ENCODE peak calls at places on chromosomes 11 and 22, in four cellular contexts. R, X, G and U are unnamed samples.

GRCh38 chr22:50315289-50316113 is 8.1 kb upstream of the PLXNB2 start:
- DNase-seq in R (no peak), X (no peak), G (no peak), U (no peak)

GRCh38 chr11:117438371-117439000 is 110.8 kb downstream of the CEP164 start:
- DNase-seq in R (peak; percentile 30), X (peak; percentile 26), G (no peak), U (peak; percentile 57)

GRCh38 chr11:8030526-8031247 is 43.5 kb downstream of the EIF3F start:
- DNase-seq in R (no peak), X (no peak), G (no peak), U (no peak)

GRCh38 chr11:126415128-126415527 is 59.6 kb downstream of the ST3GAL4 start:
- DNase-seq in R (peak; percentile 65), X (peak; percentile 69), G (peak; percentile 98), U (no peak)

GRCh38 chr22:26585104-26585790 is 4.7 kb downstream of the TPST2 start:
- DNase-seq in R (peak; percentile 62), X (peak; percentile 79), G (peak; percentile 60), U (peak; percentile 56)

GRCh38 chr11:34030386-34030785 is 21.1 kb upstream of the CAPRIN1 start:
- DNase-seq in R (no peak), X (no peak), G (no peak), U (peak; percentile 90)

GRCh38 chr11:60908803-60909202 is 2.4 kb upstream of the PRPF19 start:
- DNase-seq in R (no peak), X (no peak), G (no peak), U (no peak)

GRCh38 chr22:38879102-38879729 is 7.2 kb upstream of the CBX6 start:
- DNase-seq in R (no peak), X (no peak), G (no peak), U (no peak)

GRCh38 chr11:122836916-122837315 is 1.4 kb upstream of the CRTAM start:
- DNase-seq in R (no peak), X (no peak), G (no peak), U (no peak)

GRCh38 chr22:37492428-37493344 is 6.5 kb upstream of the MFNG start:
- DNase-seq in R (no peak), X (peak; percentile 59), G (no peak), U (peak; percentile 32)

GRCh38 chr22:19855504-19856409 is 1.1 kb upstream of the GNB1L start:
- DNase-seq in R (peak; percentile 48), X (peak; percentile 35), G (peak; percentile 77), U (peak; percentile 59)

GRCh38 chr11:34176980-34177319 is 71.5 kb downstream of the NAT10 start:
- DNase-seq in R (no peak), X (no peak), G (no peak), U (no peak)

GRCh38 chr11:69700278-69701140 is 3.3 kb downstream of the FGF19 start:
- DNase-seq in R (peak; percentile 83), X (peak; percentile 75), G (peak; percentile 44), U (no peak)

GRCh38 chr11:2178906-2179494 is 7.4 kb upstream of the TH start:
- DNase-seq in R (peak; percentile 81), X (peak; percentile 37), G (no peak), U (peak; percentile 88)

GRCh38 chr11:42524534-42525227 is 787.1 kb upstream of the API5 start:
- DNase-seq in R (peak; percentile 85), X (no peak), G (peak; percentile 26), U (peak; percentile 47)

GRCh38 chr22:26033071-26033470 is 136.2 kb upstream of the SEZ6L start:
- DNase-seq in R (no peak), X (no peak), G (no peak), U (no peak)

GRCh38 chr11:36131719-36132349 is 157.4 kb downstream of the COMMD9 start:
- DNase-seq in R (peak; percentile 68), X (peak; percentile 63), G (peak; percentile 71), U (peak; percentile 33)

GRCh38 chr11:14537134-14537599 is 17.0 kb upstream of the PSMA1 start:
- DNase-seq in R (peak; percentile 63), X (peak; percentile 15), G (no peak), U (peak; percentile 12)

GRCh38 chr11:55707029-55707428 is 45.0 kb downstream of the OR4C6 start:
- DNase-seq in R (peak; percentile 9), X (peak; percentile 33), G (no peak), U (peak; percentile 52)

GRCh38 chr22:37284807-37285355 is 2.6 kb downstream of the CYTH4 start:
- DNase-seq in R (no peak), X (no peak), G (no peak), U (no peak)

GRCh38 chr11:73972187-73972586 is 10.5 kb downstream of the UCP2 start:
- DNase-seq in R (no peak), X (no peak), G (no peak), U (no peak)

GRCh38 chr11:121881806-121882205 is 234.2 kb downstream of the BLID start:
- DNase-seq in R (no peak), X (peak; percentile 91), G (no peak), U (peak; percentile 37)

GRCh38 chr11:131993291-131993690 is 622.9 kb downstream of the NTM start:
- DNase-seq in R (no peak), X (peak; percentile 44), G (no peak), U (no peak)

GRCh38 chr22:37982938-37983859 is 1.2 kb downstream of the SOX10 start:
- DNase-seq in R (no peak), X (no peak), G (no peak), U (no peak)

GRCh38 chr11:36228689-36229088 is 60.5 kb downstream of the COMMD9 start:
- DNase-seq in R (no peak), X (no peak), G (no peak), U (no peak)

GRCh38 chr22:25081409-25081824 is 118.2 kb upstream of the CRYBB3 start:
- DNase-seq in R (peak; percentile 64), X (peak; percentile 4), G (no peak), U (peak; percentile 30)

GRCh38 chr22:39234867-39235687 is 9.7 kb downstream of the PDGFB start:
- DNase-seq in R (no peak), X (no peak), G (no peak), U (peak; percentile 49)

GRCh38 chr11:83156996-83157754 is at the start of gene PCF11:
- DNase-seq in R (no peak), X (no peak), G (no peak), U (no peak)

GRCh38 chr11:827146-827860 is 416 bp upstream of the CRACR2B start:
- DNase-seq in R (peak; percentile 72), X (no peak), G (no peak), U (no peak)
- H3K4me3 ChIP-seq in R (peak overlapping the region; percentile 14), X (no peak overlapping the region), G (peak overlapping the region; percentile 0), U (peak overlapping the region; percentile 29)

GRCh38 chr11:47299078-47299477 is 29.1 kb downstream of the MADD start:
- DNase-seq in R (no peak), X (no peak), G (no peak), U (no peak)
- H3K36me3 ChIP-seq in R (peaks cover 6% of the 10 kb centered on the region), X (peaks cover 31% of the 10 kb centered on the region), G (no peaks in the 10 kb centered on the region), U (peaks cover 5% of the 10 kb centered on the region)

GRCh38 chr11:111557425-111558111 is 17.0 kb downstream of the LAYN start:
- DNase-seq in R (peak; percentile 45), X (peak; percentile 99), G (no peak), U (peak; percentile 95)
- TF ChIP-seq CTCF in R (no peak), X (peak; percentile 18), G (no peak), U (no peak)

GRCh38 chr11:81192516-81192915 is 1541.1 kb downstream of the FAM181B start:
- DNase-seq in R (no peak), X (no peak), G (no peak), U (no peak)
- H3K4me3 ChIP-seq in R (no peak overlapping the region), X (no peak overlapping the region), G (no peak overlapping the region), U (no peak overlapping the region)

GRCh38 chr11:62141111-62142042 is 17.6 kb downstream of the INCENP start:
- DNase-seq in R (no peak), X (no peak), G (no peak), U (no peak)
- H3K36me3 ChIP-seq in R (no peaks in the 10 kb centered on the region), X (peaks cover 44% of the 10 kb centered on the region), G (no peaks in the 10 kb centered on the region), U (peaks cover 29% of the 10 kb centered on the region)